ENCODE peak calls at places on chromosome X, in eight cellular contexts. One of them, this sample, is unnamed.

GRCh38 chrX:71103110-71103983 is 3.2 kb downstream of the CXorf65 start:
- DNase-seq in IMR-90: no peak
- DNase-seq in uterus: no peak
- DNase-seq in body of pancreas: peak; percentile 14
- DNase-seq in tibial nerve: no peak
- DNase-seq in heart left ventricle: peak; percentile 63
- DNase-seq in transverse colon: peak; percentile 53
- DNase-seq in A549: no peak
- DNase-seq in this sample: no peak

GRCh38 chrX:29257516-29257915 is 670.3 kb downstream of the IL1RAPL1 start:
- DNase-seq in IMR-90: peak; percentile 60
- DNase-seq in uterus: no peak
- DNase-seq in body of pancreas: no peak
- DNase-seq in tibial nerve: no peak
- DNase-seq in heart left ventricle: no peak
- DNase-seq in transverse colon: no peak
- DNase-seq in A549: no peak
- DNase-seq in this sample: no peak

GRCh38 chrX:82092307-82092706 is 890.4 kb downstream of the SH3BGRL start:
- DNase-seq in IMR-90: no peak
- DNase-seq in uterus: no peak
- DNase-seq in body of pancreas: no peak
- DNase-seq in tibial nerve: no peak
- DNase-seq in heart left ventricle: no peak
- DNase-seq in transverse colon: no peak
- DNase-seq in A549: no peak
- DNase-seq in this sample: no peak

GRCh38 chrX:48530736-48531135 is 8.8 kb upstream of the TBC1D25 start:
- DNase-seq in IMR-90: no peak
- DNase-seq in uterus: no peak
- DNase-seq in body of pancreas: no peak
- DNase-seq in tibial nerve: no peak
- DNase-seq in heart left ventricle: no peak
- DNase-seq in transverse colon: no peak
- DNase-seq in A549: no peak
- DNase-seq in this sample: no peak

GRCh38 chrX:53089224-53089842 is 4.6 kb upstream of the KANTR start:
- DNase-seq in IMR-90: peak; percentile 68
- DNase-seq in uterus: peak; percentile 66
- DNase-seq in body of pancreas: peak; percentile 68
- DNase-seq in tibial nerve: no peak
- DNase-seq in heart left ventricle: no peak
- DNase-seq in transverse colon: peak; percentile 65
- DNase-seq in A549: peak; percentile 56
- DNase-seq in this sample: no peak

GRCh38 chrX:54427837-54428424 is 12.3 kb upstream of the TSR2 start:
- DNase-seq in IMR-90: no peak
- DNase-seq in uterus: no peak
- DNase-seq in body of pancreas: peak; percentile 33
- DNase-seq in tibial nerve: no peak
- DNase-seq in heart left ventricle: no peak
- DNase-seq in transverse colon: no peak
- DNase-seq in A549: no peak
- DNase-seq in this sample: no peak

GRCh38 chrX:136839196-136839595 is 41.3 kb downstream of the RBMX start:
- DNase-seq in IMR-90: peak; percentile 15
- DNase-seq in uterus: no peak
- DNase-seq in body of pancreas: no peak
- DNase-seq in tibial nerve: no peak
- DNase-seq in heart left ventricle: no peak
- DNase-seq in transverse colon: no peak
- DNase-seq in A549: no peak
- DNase-seq in this sample: no peak

GRCh38 chrX:107571296-107571998 is 56.9 kb upstream of the PRPS1 start:
- DNase-seq in IMR-90: peak; percentile 91
- DNase-seq in uterus: no peak
- DNase-seq in body of pancreas: no peak
- DNase-seq in tibial nerve: no peak
- DNase-seq in heart left ventricle: no peak
- DNase-seq in transverse colon: no peak
- DNase-seq in A549: peak; percentile 68
- DNase-seq in this sample: no peak

GRCh38 chrX:45747905-45748304 is 547.2 kb upstream of the DIPK2B start:
- DNase-seq in IMR-90: no peak
- DNase-seq in uterus: no peak
- DNase-seq in body of pancreas: no peak
- DNase-seq in tibial nerve: no peak
- DNase-seq in heart left ventricle: no peak
- DNase-seq in transverse colon: no peak
- DNase-seq in A549: no peak
- DNase-seq in this sample: no peak

GRCh38 chrX:119121341-119121740 is 6.3 kb downstream of the KIAA1210 start:
- DNase-seq in IMR-90: peak; percentile 31
- DNase-seq in uterus: no peak
- DNase-seq in body of pancreas: no peak
- DNase-seq in tibial nerve: no peak
- DNase-seq in heart left ventricle: no peak
- DNase-seq in transverse colon: no peak
- DNase-seq in A549: no peak
- DNase-seq in this sample: no peak

GRCh38 chrX:129717902-129718301 is 20.9 kb upstream of the XPNPEP2 start:
- DNase-seq in IMR-90: peak; percentile 78
- DNase-seq in uterus: no peak
- DNase-seq in body of pancreas: no peak
- DNase-seq in tibial nerve: no peak
- DNase-seq in heart left ventricle: no peak
- DNase-seq in transverse colon: no peak
- DNase-seq in A549: no peak
- DNase-seq in this sample: no peak

GRCh38 chrX:45903781-45904201 is 641.4 kb downstream of the ZNF674 start:
- DNase-seq in IMR-90: no peak
- DNase-seq in uterus: no peak
- DNase-seq in body of pancreas: no peak
- DNase-seq in tibial nerve: no peak
- DNase-seq in heart left ventricle: no peak
- DNase-seq in transverse colon: no peak
- DNase-seq in A549: no peak
- DNase-seq in this sample: no peak

GRCh38 chrX:110734894-110735541 is 60.6 kb downstream of the CHRDL1 start:
- DNase-seq in IMR-90: peak; percentile 69
- DNase-seq in uterus: no peak
- DNase-seq in body of pancreas: no peak
- DNase-seq in tibial nerve: no peak
- DNase-seq in heart left ventricle: no peak
- DNase-seq in transverse colon: no peak
- DNase-seq in A549: no peak
- DNase-seq in this sample: no peak

GRCh38 chrX:54182194-54182863 is 725 bp downstream of the FAM120C start:
- DNase-seq in IMR-90: no peak
- DNase-seq in uterus: peak; percentile 62
- DNase-seq in body of pancreas: peak; percentile 75
- DNase-seq in tibial nerve: peak; percentile 26
- DNase-seq in heart left ventricle: peak; percentile 74
- DNase-seq in transverse colon: peak; percentile 70
- DNase-seq in A549: peak; percentile 58
- DNase-seq in this sample: no peak

GRCh38 chrX:118221257-118221656 is 104.6 kb upstream of the KLHL13 start:
- DNase-seq in IMR-90: no peak
- DNase-seq in uterus: peak; percentile 25
- DNase-seq in body of pancreas: peak; percentile 38
- DNase-seq in tibial nerve: no peak
- DNase-seq in heart left ventricle: no peak
- DNase-seq in transverse colon: no peak
- DNase-seq in A549: no peak
- DNase-seq in this sample: no peak

GRCh38 chrX:103063918-103064434 is at the start of gene BEX1:
- DNase-seq in IMR-90: no peak
- DNase-seq in uterus: peak; percentile 51
- DNase-seq in body of pancreas: peak; percentile 83
- DNase-seq in tibial nerve: no peak
- DNase-seq in heart left ventricle: no peak
- DNase-seq in transverse colon: peak; percentile 11
- DNase-seq in A549: no peak
- DNase-seq in this sample: no peak

GRCh38 chrX:136032370-136032769 is 47.1 kb downstream of the SLC9A6 start:
- DNase-seq in IMR-90: no peak
- DNase-seq in uterus: no peak
- DNase-seq in body of pancreas: no peak
- DNase-seq in tibial nerve: no peak
- DNase-seq in heart left ventricle: no peak
- DNase-seq in transverse colon: no peak
- DNase-seq in A549: no peak
- DNase-seq in this sample: no peak

GRCh38 chrX:141947350-141947749 is 43.7 kb downstream of the MAGEC1 start:
- DNase-seq in IMR-90: no peak
- DNase-seq in uterus: no peak
- DNase-seq in body of pancreas: no peak
- DNase-seq in tibial nerve: no peak
- DNase-seq in heart left ventricle: no peak
- DNase-seq in transverse colon: no peak
- DNase-seq in A549: no peak
- DNase-seq in this sample: no peak

GRCh38 chrX:136711147-136711546 is 63.2 kb downstream of the CD40LG start:
- DNase-seq in IMR-90: peak; percentile 36
- DNase-seq in uterus: peak; percentile 36
- DNase-seq in body of pancreas: peak; percentile 16
- DNase-seq in tibial nerve: peak; percentile 28
- DNase-seq in heart left ventricle: peak; percentile 57
- DNase-seq in transverse colon: peak; percentile 39
- DNase-seq in A549: peak; percentile 9
- DNase-seq in this sample: no peak

GRCh38 chrX:13698432-13698831 is 9.5 kb downstream of the RAB9A start:
- DNase-seq in IMR-90: no peak
- DNase-seq in uterus: no peak
- DNase-seq in body of pancreas: no peak
- DNase-seq in tibial nerve: no peak
- DNase-seq in heart left ventricle: no peak
- DNase-seq in transverse colon: no peak
- DNase-seq in A549: no peak
- DNase-seq in this sample: no peak
- H3K4me1 ChIP-seq in IMR-90: peaks cover 9% of the 10 kb centered on the region
- H3K4me1 ChIP-seq in uterus: no peaks in the 10 kb centered on the region
- H3K4me1 ChIP-seq in body of pancreas: peaks cover 73% of the 10 kb centered on the region
- H3K4me1 ChIP-seq in tibial nerve: no peaks in the 10 kb centered on the region
- H3K4me1 ChIP-seq in heart left ventricle: peaks cover 3% of the 10 kb centered on the region
- H3K4me1 ChIP-seq in transverse colon: peaks cover 3% of the 10 kb centered on the region
- H3K4me1 ChIP-seq in A549: peaks cover 16% of the 10 kb centered on the region
- H3K4me1 ChIP-seq in this sample: peaks cover 7% of the 10 kb centered on the region

GRCh38 chrX:20141281-20142220 is at the start of gene EIF1AX:
- DNase-seq in IMR-90: peak; percentile 99
- DNase-seq in uterus: peak; percentile 99
- DNase-seq in body of pancreas: peak; percentile 99
- DNase-seq in tibial nerve: peak; percentile 93
- DNase-seq in heart left ventricle: peak; percentile 97
- DNase-seq in transverse colon: peak; percentile 99
- DNase-seq in A549: peak; percentile 62
- DNase-seq in this sample: peak; percentile 98
- TF ChIP-seq POLR2A in IMR-90: peak; percentile 89
- TF ChIP-seq POLR2A in uterus: peak; percentile 89
- TF ChIP-seq POLR2A in body of pancreas: peak; percentile 95
- TF ChIP-seq POLR2A in tibial nerve: peak; percentile 84
- TF ChIP-seq POLR2A in heart left ventricle: peak; percentile 96
- TF ChIP-seq POLR2A in transverse colon: peak; percentile 92
- TF ChIP-seq POLR2A in A549: peak; percentile 47
- TF ChIP-seq POLR2A in this sample: peak; percentile 92

GRCh38 chrX:1593286-1594271 is 2.2 kb downstream of the AKAP17A start:
- DNase-seq in IMR-90: no peak
- DNase-seq in uterus: no peak
- DNase-seq in body of pancreas: no peak
- DNase-seq in tibial nerve: no peak
- DNase-seq in heart left ventricle: no peak
- DNase-seq in transverse colon: no peak
- DNase-seq in A549: no peak
- DNase-seq in this sample: no peak
- H3K4me3 ChIP-seq in IMR-90: peak overlapping the region; percentile 95
- H3K4me3 ChIP-seq in uterus: peak overlapping the region; percentile 94
- H3K4me3 ChIP-seq in body of pancreas: no peak overlapping the region
- H3K4me3 ChIP-seq in tibial nerve: peak overlapping the region; percentile 95
- H3K4me3 ChIP-seq in heart left ventricle: peak overlapping the region; percentile 79
- H3K4me3 ChIP-seq in transverse colon: no peak overlapping the region
- H3K4me3 ChIP-seq in A549: peak overlapping the region; percentile 99
- H3K4me3 ChIP-seq in this sample: peak overlapping the region; percentile 85

DNA sequence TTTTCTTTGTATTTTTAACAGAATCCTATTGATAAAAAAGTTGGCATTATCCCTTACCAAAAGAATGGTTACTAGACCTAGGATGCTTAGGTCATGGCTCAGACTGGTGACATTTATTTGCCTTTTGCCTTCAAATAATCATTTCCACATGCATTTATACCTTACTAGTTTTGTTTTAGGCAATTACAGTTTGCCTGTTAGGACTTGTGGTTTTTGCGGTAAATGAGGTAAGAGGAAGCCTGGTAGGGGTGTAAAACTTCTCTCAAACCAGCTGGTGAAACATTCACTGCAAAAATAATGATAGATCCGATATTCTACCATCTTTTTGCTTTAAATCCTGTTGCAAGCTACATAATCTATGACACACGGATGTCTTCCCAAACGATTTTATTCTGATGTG is 12.1 kb downstream of the LAMP2 start:
- DNase-seq in IMR-90: peak; percentile 21
- DNase-seq in uterus: no peak
- DNase-seq in body of pancreas: no peak
- DNase-seq in tibial nerve: no peak
- DNase-seq in heart left ventricle: no peak
- DNase-seq in transverse colon: no peak
- DNase-seq in A549: no peak
- DNase-seq in this sample: no peak
- H3K4me1 ChIP-seq in IMR-90: no peaks in the 10 kb centered on the region
- H3K4me1 ChIP-seq in uterus: no peaks in the 10 kb centered on the region
- H3K4me1 ChIP-seq in body of pancreas: no peaks in the 10 kb centered on the region
- H3K4me1 ChIP-seq in tibial nerve: no peaks in the 10 kb centered on the region
- H3K4me1 ChIP-seq in heart left ventricle: no peaks in the 10 kb centered on the region
- H3K4me1 ChIP-seq in transverse colon: no peaks in the 10 kb centered on the region
- H3K4me1 ChIP-seq in A549: no peaks in the 10 kb centered on the region
- H3K4me1 ChIP-seq in this sample: peaks cover 3% of the 10 kb centered on the region

This sample was measured in esophagus squamous epithelium.